ENCODE peak calls at places on chromosomes 12 and 14, in eight cellular contexts. One of them, this sample, is unnamed.

GRCh38 chr14:51293149-51293925 is 53.3 kb downstream of the TMX1 start:
- DNase-seq in RWPE2: no peak
- DNase-seq in cardiac fibroblast: peak; percentile 76
- DNase-seq in IMR-90: peak; percentile 75
- DNase-seq in ovary: peak; percentile 20
- DNase-seq in uterus: peak; percentile 33
- DNase-seq in lung: no peak
- DNase-seq in omental fat pad: peak; percentile 24
- DNase-seq in this sample: no peak

GRCh38 chr12:108563804-108564151 is 1.4 kb downstream of the ISCU start:
- DNase-seq in cardiac fibroblast: no peak
- DNase-seq in uterus: no peak
- DNase-seq in omental fat pad: no peak
- DNase-seq in IMR-90: no peak
- DNase-seq in RWPE2: no peak
- DNase-seq in lung: no peak
- DNase-seq in ovary: no peak
- DNase-seq in this sample: no peak

GRCh38 chr12:109518820-109519665 is 41.6 kb downstream of the UBE3B start:
- DNase-seq in cardiac fibroblast: peak; percentile 92
- DNase-seq in ovary: peak; percentile 70
- DNase-seq in uterus: peak; percentile 28
- DNase-seq in omental fat pad: peak; percentile 54
- DNase-seq in IMR-90: peak; percentile 92
- DNase-seq in RWPE2: no peak
- DNase-seq in lung: peak; percentile 47
- DNase-seq in this sample: peak; percentile 40

GRCh38 chr14:60327447-60328331 is 78.7 kb downstream of the PPM1A start:
- DNase-seq in ovary: no peak
- DNase-seq in cardiac fibroblast: no peak
- DNase-seq in omental fat pad: no peak
- DNase-seq in RWPE2: no peak
- DNase-seq in IMR-90: peak; percentile 20
- DNase-seq in uterus: peak; percentile 43
- DNase-seq in lung: no peak
- DNase-seq in this sample: peak; percentile 82

GRCh38 chr14:104353221-104353920 is 215.0 kb downstream of the KIF26A start:
- DNase-seq in RWPE2: peak; percentile 68
- DNase-seq in cardiac fibroblast: no peak
- DNase-seq in uterus: peak; percentile 5
- DNase-seq in IMR-90: no peak
- DNase-seq in omental fat pad: no peak
- DNase-seq in ovary: peak; percentile 10
- DNase-seq in lung: no peak
- DNase-seq in this sample: no peak

GRCh38 chr14:61174395-61175386 is 106.4 kb downstream of the TMEM30B start:
- DNase-seq in lung: no peak
- DNase-seq in RWPE2: no peak
- DNase-seq in uterus: no peak
- DNase-seq in IMR-90: peak; percentile 82
- DNase-seq in ovary: no peak
- DNase-seq in omental fat pad: no peak
- DNase-seq in cardiac fibroblast: peak; percentile 74
- DNase-seq in this sample: no peak

GRCh38 chr14:83969998-83970397 is 1559.9 kb upstream of the FLRT2 start:
- DNase-seq in ovary: no peak
- DNase-seq in IMR-90: no peak
- DNase-seq in uterus: no peak
- DNase-seq in omental fat pad: no peak
- DNase-seq in cardiac fibroblast: no peak
- DNase-seq in RWPE2: no peak
- DNase-seq in lung: no peak
- DNase-seq in this sample: no peak

GRCh38 chr12:131618303-131618658 is 92.6 kb upstream of the SFSWAP start:
- DNase-seq in cardiac fibroblast: no peak
- DNase-seq in IMR-90: no peak
- DNase-seq in lung: no peak
- DNase-seq in omental fat pad: no peak
- DNase-seq in uterus: no peak
- DNase-seq in RWPE2: no peak
- DNase-seq in ovary: no peak
- DNase-seq in this sample: no peak

GRCh38 chr14:24673534-24674203 is 39.7 kb upstream of the GZMB start:
- DNase-seq in uterus: no peak
- DNase-seq in lung: no peak
- DNase-seq in cardiac fibroblast: no peak
- DNase-seq in ovary: no peak
- DNase-seq in omental fat pad: no peak
- DNase-seq in IMR-90: no peak
- DNase-seq in RWPE2: no peak
- DNase-seq in this sample: peak; percentile 88

GRCh38 chr14:101442451-101442850 is 118.8 kb upstream of the DIO3 start:
- DNase-seq in lung: no peak
- DNase-seq in cardiac fibroblast: no peak
- DNase-seq in omental fat pad: no peak
- DNase-seq in uterus: no peak
- DNase-seq in ovary: no peak
- DNase-seq in IMR-90: no peak
- DNase-seq in RWPE2: no peak
- DNase-seq in this sample: peak; percentile 29

GRCh38 chr14:51880810-51881580 is 20.6 kb downstream of the GNG2 start:
- DNase-seq in RWPE2: no peak
- DNase-seq in lung: no peak
- DNase-seq in omental fat pad: no peak
- DNase-seq in IMR-90: no peak
- DNase-seq in cardiac fibroblast: peak; percentile 40
- DNase-seq in ovary: no peak
- DNase-seq in uterus: peak; percentile 24
- DNase-seq in this sample: peak; percentile 70

GRCh38 chr12:49287876-49288275 is 7.1 kb upstream of the PRPH start:
- DNase-seq in cardiac fibroblast: no peak
- DNase-seq in uterus: no peak
- DNase-seq in RWPE2: no peak
- DNase-seq in IMR-90: no peak
- DNase-seq in omental fat pad: no peak
- DNase-seq in ovary: no peak
- DNase-seq in lung: no peak
- DNase-seq in this sample: no peak

GRCh38 chr12:46403732-46404097 is 31.1 kb upstream of the SLC38A2 start:
- DNase-seq in omental fat pad: no peak
- DNase-seq in lung: no peak
- DNase-seq in RWPE2: no peak
- DNase-seq in IMR-90: no peak
- DNase-seq in uterus: no peak
- DNase-seq in ovary: no peak
- DNase-seq in cardiac fibroblast: no peak
- DNase-seq in this sample: no peak

GRCh38 chr12:78864483-78865296 is at the start of gene SYT1:
- DNase-seq in ovary: peak; percentile 76
- DNase-seq in uterus: peak; percentile 87
- DNase-seq in lung: peak; percentile 29
- DNase-seq in cardiac fibroblast: peak; percentile 85
- DNase-seq in IMR-90: peak; percentile 85
- DNase-seq in RWPE2: peak; percentile 82
- DNase-seq in omental fat pad: peak; percentile 21
- DNase-seq in this sample: peak; percentile 8

GRCh38 chr12:124478985-124479645 is 88.3 kb downstream of the NCOR2 start:
- DNase-seq in ovary: peak; percentile 24
- DNase-seq in cardiac fibroblast: no peak
- DNase-seq in lung: no peak
- DNase-seq in IMR-90: no peak
- DNase-seq in uterus: no peak
- DNase-seq in omental fat pad: no peak
- DNase-seq in RWPE2: no peak
- DNase-seq in this sample: no peak

GRCh38 chr12:130799051-130799450 is 40.0 kb downstream of the STX2 start:
- DNase-seq in cardiac fibroblast: peak; percentile 34
- DNase-seq in omental fat pad: no peak
- DNase-seq in IMR-90: peak; percentile 15
- DNase-seq in RWPE2: no peak
- DNase-seq in lung: no peak
- DNase-seq in uterus: no peak
- DNase-seq in ovary: no peak
- DNase-seq in this sample: no peak

GRCh38 chr12:13173012-13173441 is 23.5 kb upstream of the EMP1 start:
- DNase-seq in ovary: no peak
- DNase-seq in uterus: peak; percentile 43
- DNase-seq in cardiac fibroblast: peak; percentile 76
- DNase-seq in omental fat pad: no peak
- DNase-seq in IMR-90: peak; percentile 75
- DNase-seq in RWPE2: no peak
- DNase-seq in lung: peak; percentile 27
- DNase-seq in this sample: no peak

GRCh38 chr12:56933826-56934625 is at the start of gene SDR9C7:
- DNase-seq in uterus: no peak
- DNase-seq in lung: no peak
- DNase-seq in RWPE2: no peak
- DNase-seq in IMR-90: no peak
- DNase-seq in ovary: no peak
- DNase-seq in cardiac fibroblast: no peak
- DNase-seq in omental fat pad: no peak
- DNase-seq in this sample: no peak

GRCh38 chr12:124477109-124477915 is 90.1 kb downstream of the NCOR2 start:
- DNase-seq in omental fat pad: no peak
- DNase-seq in ovary: no peak
- DNase-seq in uterus: no peak
- DNase-seq in cardiac fibroblast: peak; percentile 17
- DNase-seq in lung: no peak
- DNase-seq in IMR-90: no peak
- DNase-seq in RWPE2: no peak
- DNase-seq in this sample: peak; percentile 73

GRCh38 chr12:102702447-102703114 is 214.5 kb downstream of the PAH start:
- DNase-seq in cardiac fibroblast: peak; percentile 48
- DNase-seq in omental fat pad: peak; percentile 56
- DNase-seq in ovary: peak; percentile 34
- DNase-seq in lung: peak; percentile 57
- DNase-seq in uterus: peak; percentile 53
- DNase-seq in IMR-90: peak; percentile 65
- DNase-seq in RWPE2: no peak
- DNase-seq in this sample: peak; percentile 77

GRCh38 chr14:71387753-71388152 is 480.5 kb downstream of the PCNX1 start:
- DNase-seq in lung: no peak
- DNase-seq in uterus: no peak
- DNase-seq in IMR-90: no peak
- DNase-seq in ovary: no peak
- DNase-seq in RWPE2: no peak
- DNase-seq in omental fat pad: no peak
- DNase-seq in cardiac fibroblast: no peak
- DNase-seq in this sample: no peak

GRCh38 chr12:10688042-10688441 is 14.2 kb upstream of the STYK1 start:
- DNase-seq in cardiac fibroblast: no peak
- DNase-seq in RWPE2: no peak
- DNase-seq in omental fat pad: no peak
- DNase-seq in IMR-90: no peak
- DNase-seq in lung: no peak
- DNase-seq in uterus: no peak
- DNase-seq in ovary: no peak
- DNase-seq in this sample: no peak

GRCh38 chr14:100317897-100318808 is 5.0 kb upstream of the SLC25A47 start:
- DNase-seq in omental fat pad: peak; percentile 52
- DNase-seq in IMR-90: peak; percentile 26
- DNase-seq in uterus: peak; percentile 62
- DNase-seq in cardiac fibroblast: peak; percentile 60
- DNase-seq in RWPE2: no peak
- DNase-seq in lung: peak; percentile 72
- DNase-seq in ovary: peak; percentile 79
- DNase-seq in this sample: peak; percentile 78
- TF ChIP-seq CTCF in omental fat pad: no peak
- TF ChIP-seq CTCF in IMR-90: peak; percentile 65
- TF ChIP-seq CTCF in uterus: peak; percentile 84
- TF ChIP-seq CTCF in cardiac fibroblast: peak; percentile 73
- TF ChIP-seq CTCF in RWPE2: peak; percentile 67
- TF ChIP-seq CTCF in lung: peak; percentile 62
- TF ChIP-seq CTCF in ovary: peak; percentile 91
- TF ChIP-seq CTCF in this sample: peak; percentile 88

DNA sequence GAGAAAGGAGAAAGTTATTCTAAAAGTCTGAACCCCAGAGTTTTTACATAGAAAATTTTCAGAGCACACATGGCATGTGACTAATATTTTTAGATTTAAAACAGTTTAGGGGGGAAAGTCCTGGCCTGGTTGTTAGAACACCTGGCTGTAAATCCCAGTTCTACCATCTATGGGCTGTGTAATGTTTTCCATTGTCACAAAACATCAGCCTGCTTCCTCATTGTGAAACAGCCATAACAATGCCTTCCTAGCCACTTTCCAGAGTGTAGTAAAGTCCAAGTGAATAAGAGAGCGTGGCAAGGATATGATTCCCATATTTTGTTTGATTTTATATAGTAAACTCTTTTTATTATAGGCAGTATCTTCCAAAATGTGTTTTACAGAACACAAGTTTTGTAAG is 310.0 kb upstream of the DCN start:
- DNase-seq in uterus: no peak
- DNase-seq in IMR-90: no peak
- DNase-seq in lung: no peak
- DNase-seq in ovary: no peak
- DNase-seq in cardiac fibroblast: peak; percentile 25
- DNase-seq in omental fat pad: no peak
- DNase-seq in RWPE2: no peak
- DNase-seq in this sample: no peak
- TF ChIP-seq CTCF in uterus: no peak
- TF ChIP-seq CTCF in IMR-90: no peak
- TF ChIP-seq CTCF in lung: no peak
- TF ChIP-seq CTCF in ovary: no peak
- TF ChIP-seq CTCF in cardiac fibroblast: no peak
- TF ChIP-seq CTCF in omental fat pad: no peak
- TF ChIP-seq CTCF in RWPE2: no peak
- TF ChIP-seq CTCF in this sample: no peak

DNA sequence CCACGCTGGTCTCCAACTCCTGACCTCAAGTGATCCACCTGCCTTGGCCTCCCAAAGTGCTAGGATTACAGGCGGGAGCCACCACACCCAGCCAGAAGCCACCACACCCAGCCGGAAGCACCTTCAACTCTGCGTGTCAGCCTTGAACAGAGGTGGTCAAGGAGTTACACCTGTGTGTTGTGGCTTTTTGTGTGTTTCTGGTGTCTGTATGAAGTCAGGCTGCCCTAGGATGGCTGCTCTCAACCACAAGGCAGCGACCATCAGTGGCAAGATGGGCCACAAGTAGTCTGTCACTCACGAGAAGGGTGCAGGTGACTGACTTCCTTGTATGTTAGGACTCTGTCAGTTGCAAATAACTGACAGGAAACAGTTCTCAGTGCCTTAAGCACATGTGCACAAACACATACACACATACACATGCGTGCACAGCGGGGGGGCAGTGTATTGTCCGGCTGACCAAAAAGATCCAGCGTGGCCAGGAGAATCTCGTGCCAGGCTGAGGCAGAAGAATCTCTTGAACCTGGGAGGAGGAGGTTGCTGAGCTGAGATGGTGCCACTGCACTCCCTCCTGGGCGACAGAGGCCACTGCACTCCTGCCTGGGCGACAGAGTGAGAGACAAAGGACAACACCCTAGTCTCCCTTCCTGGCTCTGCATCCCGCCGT is 13.5 kb downstream of the P2RX4 start:
- DNase-seq in uterus: no peak
- DNase-seq in IMR-90: no peak
- DNase-seq in ovary: no peak
- DNase-seq in omental fat pad: no peak
- DNase-seq in RWPE2: no peak
- DNase-seq in cardiac fibroblast: peak; percentile 22
- DNase-seq in lung: no peak
- DNase-seq in this sample: peak; percentile 71
- TF ChIP-seq CTCF in uterus: no peak
- TF ChIP-seq CTCF in IMR-90: peak; percentile 25
- TF ChIP-seq CTCF in ovary: no peak
- TF ChIP-seq CTCF in omental fat pad: no peak
- TF ChIP-seq CTCF in RWPE2: no peak
- TF ChIP-seq CTCF in cardiac fibroblast: peak; percentile 42
- TF ChIP-seq CTCF in lung: no peak
- TF ChIP-seq CTCF in this sample: peak; percentile 42

GRCh38 chr14:35826218-35826951 is at the start of gene BRMS1L:
- DNase-seq in omental fat pad: peak; percentile 92
- DNase-seq in uterus: peak; percentile 98
- DNase-seq in ovary: peak; percentile 98
- DNase-seq in RWPE2: peak; percentile 99
- DNase-seq in IMR-90: peak; percentile 99
- DNase-seq in cardiac fibroblast: peak; percentile 98
- DNase-seq in lung: peak; percentile 98
- DNase-seq in this sample: peak; percentile 99
- TF ChIP-seq CTCF in omental fat pad: no peak
- TF ChIP-seq CTCF in uterus: peak; percentile 7
- TF ChIP-seq CTCF in ovary: peak; percentile 35
- TF ChIP-seq CTCF in RWPE2: no peak
- TF ChIP-seq CTCF in IMR-90: no peak
- TF ChIP-seq CTCF in cardiac fibroblast: no peak
- TF ChIP-seq CTCF in lung: no peak
- TF ChIP-seq CTCF in this sample: no peak

This sample was measured in GM12865.